ENCODE peak calls at places on chromosomes 2 and 18, in ten cellular contexts. One of them, this sample, is unnamed.

GRCh38 chr2:16684676-16685339 is 19.2 kb upstream of the CYRIA start:
- DNase-seq in endothelial cell: no peak
- DNase-seq in lower lobe of right lung: no peak
- DNase-seq in thyroid gland: no peak
- DNase-seq in neural crest cell: no peak
- DNase-seq in colonic mucosa: no peak
- DNase-seq in thoracic aorta: no peak
- DNase-seq in cardiac muscle cell: no peak
- DNase-seq in uterus: no peak
- DNase-seq in fibroblast of lung: no peak
- DNase-seq in this sample: no peak

GRCh38 chr2:54862229-54862628 is 138.8 kb downstream of the EML6 start:
- DNase-seq in thyroid gland: no peak
- DNase-seq in colonic mucosa: no peak
- DNase-seq in fibroblast of lung: no peak
- DNase-seq in thoracic aorta: no peak
- DNase-seq in lower lobe of right lung: no peak
- DNase-seq in endothelial cell: no peak
- DNase-seq in uterus: no peak
- DNase-seq in neural crest cell: no peak
- DNase-seq in cardiac muscle cell: no peak
- DNase-seq in this sample: no peak

GRCh38 chr2:144511945-144512344 is 8.0 kb downstream of the ZEB2 start:
- DNase-seq in thoracic aorta: no peak
- DNase-seq in neural crest cell: no peak
- DNase-seq in fibroblast of lung: peak; percentile 34
- DNase-seq in colonic mucosa: no peak
- DNase-seq in lower lobe of right lung: no peak
- DNase-seq in cardiac muscle cell: no peak
- DNase-seq in thyroid gland: no peak
- DNase-seq in endothelial cell: no peak
- DNase-seq in uterus: no peak
- DNase-seq in this sample: no peak

GRCh38 chr2:71843391-71843850 is 304.2 kb downstream of the CYP26B1 start:
- DNase-seq in fibroblast of lung: peak; percentile 81
- DNase-seq in endothelial cell: no peak
- DNase-seq in cardiac muscle cell: peak; percentile 66
- DNase-seq in lower lobe of right lung: no peak
- DNase-seq in thyroid gland: no peak
- DNase-seq in colonic mucosa: no peak
- DNase-seq in thoracic aorta: no peak
- DNase-seq in uterus: no peak
- DNase-seq in neural crest cell: no peak
- DNase-seq in this sample: no peak

GRCh38 chr2:186256540-186256939 is 229.5 kb upstream of the ZC3H15 start:
- DNase-seq in cardiac muscle cell: peak; percentile 45
- DNase-seq in endothelial cell: no peak
- DNase-seq in thoracic aorta: no peak
- DNase-seq in lower lobe of right lung: no peak
- DNase-seq in colonic mucosa: no peak
- DNase-seq in uterus: no peak
- DNase-seq in thyroid gland: no peak
- DNase-seq in fibroblast of lung: peak; percentile 39
- DNase-seq in neural crest cell: no peak
- DNase-seq in this sample: no peak

GRCh38 chr2:40097691-40098376 is 318.8 kb upstream of the THUMPD2 start:
- DNase-seq in cardiac muscle cell: no peak
- DNase-seq in thyroid gland: no peak
- DNase-seq in thoracic aorta: no peak
- DNase-seq in neural crest cell: no peak
- DNase-seq in fibroblast of lung: peak; percentile 93
- DNase-seq in endothelial cell: no peak
- DNase-seq in colonic mucosa: no peak
- DNase-seq in uterus: no peak
- DNase-seq in lower lobe of right lung: no peak
- DNase-seq in this sample: no peak

GRCh38 chr2:177165731-177166711 is 46.6 kb upstream of the HNRNPA3 start:
- DNase-seq in thyroid gland: no peak
- DNase-seq in thoracic aorta: no peak
- DNase-seq in uterus: no peak
- DNase-seq in colonic mucosa: peak; percentile 50
- DNase-seq in cardiac muscle cell: no peak
- DNase-seq in lower lobe of right lung: no peak
- DNase-seq in neural crest cell: no peak
- DNase-seq in fibroblast of lung: peak; percentile 66
- DNase-seq in endothelial cell: no peak
- DNase-seq in this sample: no peak

GRCh38 chr2:7020059-7020458 is 102.8 kb downstream of the RNF144A start:
- DNase-seq in thyroid gland: no peak
- DNase-seq in colonic mucosa: no peak
- DNase-seq in neural crest cell: no peak
- DNase-seq in lower lobe of right lung: no peak
- DNase-seq in endothelial cell: no peak
- DNase-seq in fibroblast of lung: no peak
- DNase-seq in uterus: no peak
- DNase-seq in thoracic aorta: no peak
- DNase-seq in cardiac muscle cell: no peak
- DNase-seq in this sample: no peak

GRCh38 chr2:120809151-120809550 is 73.5 kb downstream of the GLI2 start:
- DNase-seq in colonic mucosa: no peak
- DNase-seq in fibroblast of lung: peak; percentile 41
- DNase-seq in thoracic aorta: no peak
- DNase-seq in neural crest cell: no peak
- DNase-seq in thyroid gland: no peak
- DNase-seq in uterus: no peak
- DNase-seq in cardiac muscle cell: no peak
- DNase-seq in endothelial cell: no peak
- DNase-seq in lower lobe of right lung: no peak
- DNase-seq in this sample: no peak

GRCh38 chr2:88658318-88658717 is 31.1 kb upstream of the EIF2AK3 start:
- DNase-seq in colonic mucosa: no peak
- DNase-seq in endothelial cell: no peak
- DNase-seq in thyroid gland: no peak
- DNase-seq in neural crest cell: no peak
- DNase-seq in cardiac muscle cell: no peak
- DNase-seq in thoracic aorta: no peak
- DNase-seq in fibroblast of lung: peak; percentile 71
- DNase-seq in uterus: no peak
- DNase-seq in lower lobe of right lung: no peak
- DNase-seq in this sample: no peak

GRCh38 chr18:6509417-6510198 is 94.9 kb upstream of the L3MBTL4 start:
- DNase-seq in colonic mucosa: no peak
- DNase-seq in thyroid gland: no peak
- DNase-seq in endothelial cell: no peak
- DNase-seq in thoracic aorta: no peak
- DNase-seq in cardiac muscle cell: no peak
- DNase-seq in fibroblast of lung: no peak
- DNase-seq in neural crest cell: no peak
- DNase-seq in lower lobe of right lung: no peak
- DNase-seq in uterus: no peak
- DNase-seq in this sample: no peak

GRCh38 chr2:175181104-175181876 is at the start of gene ATP5MC3:
- DNase-seq in endothelial cell: peak; percentile 83
- DNase-seq in neural crest cell: peak; percentile 88
- DNase-seq in fibroblast of lung: peak; percentile 91
- DNase-seq in thyroid gland: peak; percentile 94
- DNase-seq in colonic mucosa: peak; percentile 96
- DNase-seq in cardiac muscle cell: peak; percentile 95
- DNase-seq in lower lobe of right lung: peak; percentile 98
- DNase-seq in uterus: peak; percentile 94
- DNase-seq in thoracic aorta: peak; percentile 75
- DNase-seq in this sample: peak; percentile 96
- TF ChIP-seq CTCF in endothelial cell: no peak
- TF ChIP-seq CTCF in neural crest cell: peak; percentile 36
- TF ChIP-seq CTCF in fibroblast of lung: peak; percentile 26
- TF ChIP-seq CTCF in thyroid gland: peak; percentile 2
- TF ChIP-seq CTCF in colonic mucosa: no peak
- TF ChIP-seq CTCF in cardiac muscle cell: peak; percentile 22
- TF ChIP-seq CTCF in lower lobe of right lung: no peak
- TF ChIP-seq CTCF in uterus: no peak
- TF ChIP-seq CTCF in thoracic aorta: no peak
- TF ChIP-seq CTCF in this sample: peak; percentile 2

GRCh38 chr2:65142515-65142914 is 12.6 kb upstream of the RAB1A start:
- DNase-seq in endothelial cell: no peak
- DNase-seq in neural crest cell: no peak
- DNase-seq in thyroid gland: no peak
- DNase-seq in fibroblast of lung: no peak
- DNase-seq in lower lobe of right lung: no peak
- DNase-seq in colonic mucosa: no peak
- DNase-seq in cardiac muscle cell: no peak
- DNase-seq in uterus: no peak
- DNase-seq in thoracic aorta: no peak
- DNase-seq in this sample: no peak
- TF ChIP-seq CTCF in endothelial cell: no peak
- TF ChIP-seq CTCF in neural crest cell: no peak
- TF ChIP-seq CTCF in thyroid gland: no peak
- TF ChIP-seq CTCF in fibroblast of lung: peak; percentile 8
- TF ChIP-seq CTCF in lower lobe of right lung: peak; percentile 25
- TF ChIP-seq CTCF in colonic mucosa: peak; percentile 32
- TF ChIP-seq CTCF in cardiac muscle cell: peak; percentile 5
- TF ChIP-seq CTCF in uterus: no peak
- TF ChIP-seq CTCF in thoracic aorta: no peak
- TF ChIP-seq CTCF in this sample: peak; percentile 25

GRCh38 chr2:64644240-64645013 is 9.3 kb downstream of the SERTAD2 start:
- DNase-seq in endothelial cell: peak; percentile 78
- DNase-seq in uterus: peak; percentile 84
- DNase-seq in thoracic aorta: no peak
- DNase-seq in colonic mucosa: peak; percentile 70
- DNase-seq in neural crest cell: peak; percentile 59
- DNase-seq in lower lobe of right lung: peak; percentile 87
- DNase-seq in cardiac muscle cell: peak; percentile 87
- DNase-seq in fibroblast of lung: peak; percentile 82
- DNase-seq in thyroid gland: peak; percentile 91
- DNase-seq in this sample: peak; percentile 77
- TF ChIP-seq CTCF in endothelial cell: no peak
- TF ChIP-seq CTCF in uterus: no peak
- TF ChIP-seq CTCF in thoracic aorta: no peak
- TF ChIP-seq CTCF in colonic mucosa: no peak
- TF ChIP-seq CTCF in neural crest cell: no peak
- TF ChIP-seq CTCF in lower lobe of right lung: no peak
- TF ChIP-seq CTCF in cardiac muscle cell: no peak
- TF ChIP-seq CTCF in fibroblast of lung: no peak
- TF ChIP-seq CTCF in thyroid gland: no peak
- TF ChIP-seq CTCF in this sample: no peak

GRCh38 chr2:237451582-237452469 is 35.2 kb upstream of the MLPH start:
- DNase-seq in fibroblast of lung: no peak
- DNase-seq in thyroid gland: no peak
- DNase-seq in cardiac muscle cell: no peak
- DNase-seq in endothelial cell: peak; percentile 37
- DNase-seq in uterus: peak; percentile 75
- DNase-seq in thoracic aorta: no peak
- DNase-seq in colonic mucosa: no peak
- DNase-seq in lower lobe of right lung: no peak
- DNase-seq in neural crest cell: no peak
- DNase-seq in this sample: no peak
- TF ChIP-seq CTCF in fibroblast of lung: peak; percentile 65
- TF ChIP-seq CTCF in thyroid gland: no peak
- TF ChIP-seq CTCF in cardiac muscle cell: peak; percentile 70
- TF ChIP-seq CTCF in endothelial cell: no peak
- TF ChIP-seq CTCF in uterus: no peak
- TF ChIP-seq CTCF in thoracic aorta: no peak
- TF ChIP-seq CTCF in colonic mucosa: no peak
- TF ChIP-seq CTCF in lower lobe of right lung: no peak
- TF ChIP-seq CTCF in neural crest cell: no peak
- TF ChIP-seq CTCF in this sample: no peak

GRCh38 chr2:173571887-173572680 is 217.4 kb downstream of the CDCA7 start:
- DNase-seq in colonic mucosa: no peak
- DNase-seq in endothelial cell: no peak
- DNase-seq in neural crest cell: no peak
- DNase-seq in cardiac muscle cell: no peak
- DNase-seq in thyroid gland: peak; percentile 3
- DNase-seq in uterus: no peak
- DNase-seq in thoracic aorta: no peak
- DNase-seq in fibroblast of lung: no peak
- DNase-seq in lower lobe of right lung: no peak
- DNase-seq in this sample: no peak

GRCh38 chr2:173572848-173573247 is 218.2 kb downstream of the CDCA7 start:
- DNase-seq in thyroid gland: no peak
- DNase-seq in endothelial cell: no peak
- DNase-seq in neural crest cell: no peak
- DNase-seq in uterus: no peak
- DNase-seq in lower lobe of right lung: no peak
- DNase-seq in thoracic aorta: no peak
- DNase-seq in cardiac muscle cell: no peak
- DNase-seq in fibroblast of lung: no peak
- DNase-seq in colonic mucosa: no peak
- DNase-seq in this sample: no peak

GRCh38 chr2:173571021-173571821 is 216.5 kb downstream of the CDCA7 start:
- DNase-seq in neural crest cell: no peak
- DNase-seq in thoracic aorta: no peak
- DNase-seq in fibroblast of lung: peak; percentile 35
- DNase-seq in colonic mucosa: peak; percentile 46
- DNase-seq in cardiac muscle cell: peak; percentile 52
- DNase-seq in uterus: no peak
- DNase-seq in thyroid gland: peak; percentile 31
- DNase-seq in endothelial cell: peak; percentile 11
- DNase-seq in lower lobe of right lung: no peak
- DNase-seq in this sample: peak; percentile 42

DNA sequence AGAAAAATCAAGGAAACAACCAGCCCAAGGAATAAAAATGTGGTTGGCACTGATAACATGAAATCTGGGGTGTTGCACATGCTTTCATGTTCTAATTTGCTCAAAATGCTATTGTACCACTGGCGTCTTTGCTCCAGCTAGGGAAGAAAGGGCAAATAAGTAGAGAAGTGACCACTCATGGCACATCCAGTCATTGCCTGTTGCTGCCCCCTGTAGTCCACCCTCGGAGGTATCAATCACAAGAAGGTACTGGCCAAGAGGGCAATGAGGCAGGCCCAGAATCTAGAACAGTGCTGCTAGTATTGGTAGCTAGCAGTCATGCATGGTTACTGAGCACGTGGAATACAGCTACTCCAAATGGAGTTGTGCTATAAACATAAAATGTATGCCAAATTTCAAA is 213.4 kb downstream of the CDCA7 start:
- DNase-seq in cardiac muscle cell: peak; percentile 72
- DNase-seq in neural crest cell: peak; percentile 26
- DNase-seq in uterus: no peak
- DNase-seq in thyroid gland: peak; percentile 15
- DNase-seq in fibroblast of lung: no peak
- DNase-seq in endothelial cell: peak; percentile 56
- DNase-seq in lower lobe of right lung: no peak
- DNase-seq in thoracic aorta: no peak
- DNase-seq in colonic mucosa: peak; percentile 43
- DNase-seq in this sample: peak; percentile 78
- TF ChIP-seq CTCF in cardiac muscle cell: peak; percentile 28
- TF ChIP-seq CTCF in neural crest cell: peak; percentile 45
- TF ChIP-seq CTCF in uterus: no peak
- TF ChIP-seq CTCF in thyroid gland: peak; percentile 12
- TF ChIP-seq CTCF in fibroblast of lung: peak; percentile 38
- TF ChIP-seq CTCF in endothelial cell: peak; percentile 55
- TF ChIP-seq CTCF in lower lobe of right lung: peak; percentile 10
- TF ChIP-seq CTCF in thoracic aorta: no peak
- TF ChIP-seq CTCF in colonic mucosa: no peak
- TF ChIP-seq CTCF in this sample: peak; percentile 70

GRCh38 chr2:42975358-42975717 is 183.0 kb upstream of the HAAO start:
- DNase-seq in neural crest cell: no peak
- DNase-seq in thoracic aorta: no peak
- DNase-seq in colonic mucosa: no peak
- DNase-seq in thyroid gland: no peak
- DNase-seq in lower lobe of right lung: no peak
- DNase-seq in uterus: peak; percentile 39
- DNase-seq in cardiac muscle cell: no peak
- DNase-seq in endothelial cell: no peak
- DNase-seq in fibroblast of lung: no peak
- DNase-seq in this sample: no peak
- TF ChIP-seq CTCF in neural crest cell: no peak
- TF ChIP-seq CTCF in thoracic aorta: no peak
- TF ChIP-seq CTCF in colonic mucosa: no peak
- TF ChIP-seq CTCF in thyroid gland: no peak
- TF ChIP-seq CTCF in lower lobe of right lung: peak; percentile 19
- TF ChIP-seq CTCF in uterus: no peak
- TF ChIP-seq CTCF in cardiac muscle cell: no peak
- TF ChIP-seq CTCF in endothelial cell: no peak
- TF ChIP-seq CTCF in fibroblast of lung: no peak
- TF ChIP-seq CTCF in this sample: no peak

This sample was measured in WERI-Rb-1.